ENCODE peak calls at places on chromosomes 12 and 14, in five cellular contexts. One of them, this sample, is unnamed.

GRCh38 chr12:132153501-132154340 is 9.5 kb downstream of the NOC4L start:
- DNase-seq in psoas muscle: peak; percentile 80
- DNase-seq in left colon: peak; percentile 71
- DNase-seq in mesothelial cell of epicardium: peak; percentile 81
- DNase-seq in NCI-H1417: peak; percentile 89
- DNase-seq in this sample: no peak

GRCh38 chr14:59582161-59582560 is 5.5 kb upstream of the CCDC175 start:
- DNase-seq in NCI-H1417: no peak
- DNase-seq in mesothelial cell of epicardium: no peak
- DNase-seq in left colon: no peak
- DNase-seq in psoas muscle: no peak
- DNase-seq in this sample: no peak

GRCh38 chr12:53780323-53780722 is 28.5 kb upstream of the CISTR start:
- DNase-seq in psoas muscle: no peak
- DNase-seq in left colon: no peak
- DNase-seq in NCI-H1417: no peak
- DNase-seq in mesothelial cell of epicardium: no peak
- DNase-seq in this sample: no peak

GRCh38 chr12:105740970-105741725 is 397.6 kb downstream of the NUAK1 start:
- DNase-seq in NCI-H1417: no peak
- DNase-seq in psoas muscle: peak; percentile 79
- DNase-seq in mesothelial cell of epicardium: no peak
- DNase-seq in left colon: peak; percentile 11
- DNase-seq in this sample: no peak

GRCh38 chr12:117030187-117030896 is 68.9 kb downstream of the TESC start:
- DNase-seq in left colon: no peak
- DNase-seq in NCI-H1417: peak; percentile 47
- DNase-seq in mesothelial cell of epicardium: no peak
- DNase-seq in psoas muscle: no peak
- DNase-seq in this sample: no peak

GRCh38 chr14:82432531-82432930 is 898.9 kb upstream of the SEL1L start:
- DNase-seq in NCI-H1417: no peak
- DNase-seq in mesothelial cell of epicardium: no peak
- DNase-seq in left colon: no peak
- DNase-seq in psoas muscle: no peak
- DNase-seq in this sample: no peak

GRCh38 chr14:76924363-76925151 is 98.3 kb downstream of the LRRC74A start:
- DNase-seq in psoas muscle: no peak
- DNase-seq in left colon: no peak
- DNase-seq in mesothelial cell of epicardium: no peak
- DNase-seq in NCI-H1417: peak; percentile 99
- DNase-seq in this sample: no peak

GRCh38 chr14:65574611-65575010 is 162.1 kb downstream of the FUT8 start:
- DNase-seq in left colon: no peak
- DNase-seq in mesothelial cell of epicardium: no peak
- DNase-seq in NCI-H1417: no peak
- DNase-seq in psoas muscle: no peak
- DNase-seq in this sample: no peak

GRCh38 chr12:56462565-56462964 is 5.8 kb upstream of the SPRYD4 start:
- DNase-seq in psoas muscle: no peak
- DNase-seq in left colon: no peak
- DNase-seq in mesothelial cell of epicardium: no peak
- DNase-seq in NCI-H1417: no peak
- DNase-seq in this sample: no peak

GRCh38 chr14:85523624-85524023 is 6.3 kb upstream of the FLRT2 start:
- DNase-seq in NCI-H1417: no peak
- DNase-seq in mesothelial cell of epicardium: no peak
- DNase-seq in psoas muscle: no peak
- DNase-seq in left colon: no peak
- DNase-seq in this sample: no peak

GRCh38 chr12:69404851-69405365 is 45.4 kb downstream of the YEATS4 start:
- DNase-seq in psoas muscle: no peak
- DNase-seq in NCI-H1417: no peak
- DNase-seq in left colon: no peak
- DNase-seq in mesothelial cell of epicardium: no peak
- DNase-seq in this sample: no peak

GRCh38 chr12:30827406-30828055 is 72.8 kb upstream of the CAPRIN2 start:
- DNase-seq in psoas muscle: no peak
- DNase-seq in left colon: no peak
- DNase-seq in NCI-H1417: no peak
- DNase-seq in mesothelial cell of epicardium: no peak
- DNase-seq in this sample: no peak

GRCh38 chr14:76350671-76351070 is 25.3 kb upstream of the ESRRB start:
- DNase-seq in mesothelial cell of epicardium: no peak
- DNase-seq in left colon: no peak
- DNase-seq in NCI-H1417: peak; percentile 11
- DNase-seq in psoas muscle: peak; percentile 18
- DNase-seq in this sample: no peak

GRCh38 chr12:110744176-110744575 is 1.5 kb upstream of the PPP1CC start:
- DNase-seq in psoas muscle: peak; percentile 61
- DNase-seq in mesothelial cell of epicardium: no peak
- DNase-seq in NCI-H1417: no peak
- DNase-seq in left colon: peak; percentile 20
- DNase-seq in this sample: no peak

GRCh38 chr12:56991319-56991906 is 14.9 kb downstream of the ZBTB39 start:
- DNase-seq in NCI-H1417: no peak
- DNase-seq in mesothelial cell of epicardium: no peak
- DNase-seq in psoas muscle: peak; percentile 66
- DNase-seq in left colon: peak; percentile 36
- DNase-seq in this sample: no peak